ENCODE peak calls at places on chromosomes 5 and 9, in six cellular contexts. One of them, this sample, is unnamed.

GRCh38 chr5:133441166-133441815 is 171.1 kb downstream of the FSTL4 start:
- DNase-seq in uterus: no peak
- DNase-seq in RWPE1: no peak
- DNase-seq in neural crest cell: no peak
- DNase-seq in GM20000: no peak
- DNase-seq in CD8-positive, alpha-beta T cell: no peak
- DNase-seq in this sample: no peak

GRCh38 chr5:132055808-132056609 is 4.4 kb upstream of the IL3 start:
- DNase-seq in CD8-positive, alpha-beta T cell: peak
- DNase-seq in uterus: peak
- DNase-seq in RWPE1: no peak
- DNase-seq in GM20000: no peak
- DNase-seq in neural crest cell: no peak
- DNase-seq in this sample: no peak

GRCh38 chr9:112044183-112044582 is 130.9 kb downstream of the SUSD1 start:
- DNase-seq in CD8-positive, alpha-beta T cell: no peak
- DNase-seq in RWPE1: no peak
- DNase-seq in uterus: no peak
- DNase-seq in neural crest cell: no peak
- DNase-seq in GM20000: no peak
- DNase-seq in this sample: no peak

GRCh38 chr9:134815435-134816214 is 65.0 kb upstream of the FCN2 start:
- DNase-seq in CD8-positive, alpha-beta T cell: no peak
- DNase-seq in GM20000: no peak
- DNase-seq in uterus: no peak
- DNase-seq in neural crest cell: no peak
- DNase-seq in RWPE1: no peak
- DNase-seq in this sample: no peak

GRCh38 chr5:135246923-135247795 is 151.9 kb downstream of the MACROH2A1 start:
- DNase-seq in GM20000: no peak
- DNase-seq in RWPE1: peak
- DNase-seq in neural crest cell: no peak
- DNase-seq in CD8-positive, alpha-beta T cell: no peak
- DNase-seq in uterus: peak
- DNase-seq in this sample: no peak

GRCh38 chr5:173531863-173532262 is 84.6 kb downstream of the BOD1 start:
- DNase-seq in GM20000: no peak
- DNase-seq in RWPE1: no peak
- DNase-seq in neural crest cell: no peak
- DNase-seq in uterus: no peak
- DNase-seq in CD8-positive, alpha-beta T cell: no peak
- DNase-seq in this sample: no peak

GRCh38 chr9:117359910-117360309 is 54.9 kb downstream of the ASTN2 start:
- DNase-seq in neural crest cell: no peak
- DNase-seq in CD8-positive, alpha-beta T cell: no peak
- DNase-seq in GM20000: no peak
- DNase-seq in RWPE1: no peak
- DNase-seq in uterus: no peak
- DNase-seq in this sample: no peak

GRCh38 chr5:32342656-32343055 is 29.9 kb upstream of the MTMR12 start:
- DNase-seq in neural crest cell: no peak
- DNase-seq in RWPE1: no peak
- DNase-seq in GM20000: no peak
- DNase-seq in uterus: no peak
- DNase-seq in CD8-positive, alpha-beta T cell: no peak
- DNase-seq in this sample: no peak

GRCh38 chr9:134944916-134945315 is 27.2 kb upstream of the FCN1 start:
- DNase-seq in CD8-positive, alpha-beta T cell: no peak
- DNase-seq in uterus: no peak
- DNase-seq in GM20000: no peak
- DNase-seq in RWPE1: no peak
- DNase-seq in neural crest cell: no peak
- DNase-seq in this sample: no peak

GRCh38 chr5:448061-448765 is 5.2 kb downstream of the EXOC3 start:
- DNase-seq in CD8-positive, alpha-beta T cell: no peak
- DNase-seq in RWPE1: no peak
- DNase-seq in GM20000: no peak
- DNase-seq in neural crest cell: no peak
- DNase-seq in uterus: no peak
- DNase-seq in this sample: no peak

GRCh38 chr9:112086627-112087026 is 88.5 kb downstream of the SUSD1 start:
- DNase-seq in GM20000: no peak
- DNase-seq in RWPE1: peak
- DNase-seq in uterus: no peak
- DNase-seq in neural crest cell: no peak
- DNase-seq in CD8-positive, alpha-beta T cell: no peak
- DNase-seq in this sample: peak

GRCh38 chr9:93092171-93092991 is 3.6 kb upstream of the CARD19 start:
- DNase-seq in neural crest cell: no peak
- DNase-seq in RWPE1: no peak
- DNase-seq in GM20000: no peak
- DNase-seq in CD8-positive, alpha-beta T cell: no peak
- DNase-seq in uterus: peak
- DNase-seq in this sample: no peak

GRCh38 chr9:126788631-126789349 is 16.1 kb upstream of the ZBTB43 start:
- DNase-seq in GM20000: no peak
- DNase-seq in CD8-positive, alpha-beta T cell: no peak
- DNase-seq in uterus: no peak
- DNase-seq in neural crest cell: no peak
- DNase-seq in RWPE1: peak
- DNase-seq in this sample: no peak

GRCh38 chr5:34499001-34499734 is 157.0 kb upstream of the RAI14 start:
- DNase-seq in uterus: no peak
- DNase-seq in CD8-positive, alpha-beta T cell: no peak
- DNase-seq in neural crest cell: no peak
- DNase-seq in RWPE1: no peak
- DNase-seq in GM20000: no peak
- DNase-seq in this sample: peak

GRCh38 chr9:82421498-82421897 is 432.9 kb downstream of the SPATA31D1 start:
- DNase-seq in CD8-positive, alpha-beta T cell: no peak
- DNase-seq in neural crest cell: no peak
- DNase-seq in RWPE1: no peak
- DNase-seq in GM20000: no peak
- DNase-seq in uterus: no peak
- DNase-seq in this sample: no peak

GRCh38 chr9:108356806-108357205 is 499.0 kb downstream of the ACTL7B start:
- DNase-seq in neural crest cell: no peak
- DNase-seq in CD8-positive, alpha-beta T cell: no peak
- DNase-seq in RWPE1: no peak
- DNase-seq in uterus: no peak
- DNase-seq in GM20000: no peak
- DNase-seq in this sample: no peak

GRCh38 chr5:133664422-133664821 is 52.1 kb upstream of the FSTL4 start:
- DNase-seq in uterus: no peak
- DNase-seq in neural crest cell: no peak
- DNase-seq in CD8-positive, alpha-beta T cell: no peak
- DNase-seq in RWPE1: peak
- DNase-seq in GM20000: no peak
- DNase-seq in this sample: no peak

GRCh38 chr9:109329274-109330258 is 8.7 kb upstream of the EPB41L4B start:
- DNase-seq in CD8-positive, alpha-beta T cell: no peak
- DNase-seq in RWPE1: peak
- DNase-seq in uterus: no peak
- DNase-seq in neural crest cell: no peak
- DNase-seq in GM20000: no peak
- DNase-seq in this sample: no peak

DNA sequence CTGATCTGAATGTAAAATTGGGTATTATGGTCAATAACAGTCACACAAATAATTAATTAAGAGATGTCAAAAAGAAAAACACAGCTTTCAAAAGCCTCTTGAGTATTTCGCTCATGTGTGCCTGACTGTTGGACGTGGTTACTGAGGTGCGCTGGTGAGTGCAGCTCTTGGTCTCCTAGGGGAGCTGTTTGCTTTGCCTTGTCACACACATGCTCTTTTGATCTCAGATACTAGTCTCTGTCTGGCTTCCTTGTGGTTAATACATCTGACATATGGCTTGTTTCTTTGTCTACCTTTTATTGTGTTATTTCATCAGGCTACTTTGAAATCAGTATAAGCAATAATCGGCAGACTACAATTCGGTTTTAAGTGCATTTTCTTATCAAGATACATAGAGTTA is 51.5 kb downstream of the PCSK1 start:
- DNase-seq in uterus: no peak
- DNase-seq in RWPE1: no peak
- DNase-seq in neural crest cell: no peak
- DNase-seq in GM20000: no peak
- DNase-seq in CD8-positive, alpha-beta T cell: no peak
- DNase-seq in this sample: peak
- TF ChIP-seq CTCF in uterus: no peak
- TF ChIP-seq CTCF in RWPE1: no peak
- TF ChIP-seq CTCF in neural crest cell: no peak
- TF ChIP-seq CTCF in GM20000: no peak
- TF ChIP-seq CTCF in CD8-positive, alpha-beta T cell: no peak
- TF ChIP-seq CTCF in this sample: no peak

GRCh38 chr9:128435611-128436010 is 15.0 kb downstream of the CERCAM start:
- DNase-seq in CD8-positive, alpha-beta T cell: no peak
- DNase-seq in RWPE1: no peak
- DNase-seq in uterus: no peak
- DNase-seq in neural crest cell: no peak
- DNase-seq in GM20000: no peak
- DNase-seq in this sample: no peak

GRCh38 chr9:128439273-128439672 is 16.5 kb upstream of the ODF2 start:
- DNase-seq in RWPE1: no peak
- DNase-seq in GM20000: no peak
- DNase-seq in neural crest cell: no peak
- DNase-seq in CD8-positive, alpha-beta T cell: no peak
- DNase-seq in uterus: no peak
- DNase-seq in this sample: no peak

GRCh38 chr9:128442150-128442549 is 13.7 kb upstream of the ODF2 start:
- DNase-seq in uterus: no peak
- DNase-seq in GM20000: no peak
- DNase-seq in neural crest cell: no peak
- DNase-seq in RWPE1: no peak
- DNase-seq in CD8-positive, alpha-beta T cell: no peak
- DNase-seq in this sample: no peak

GRCh38 chr9:128434340-128434739 is 13.7 kb downstream of the CERCAM start:
- DNase-seq in GM20000: no peak
- DNase-seq in uterus: no peak
- DNase-seq in CD8-positive, alpha-beta T cell: no peak
- DNase-seq in RWPE1: no peak
- DNase-seq in neural crest cell: no peak
- DNase-seq in this sample: no peak

GRCh38 chr9:128438343-128439109 is 17.3 kb upstream of the ODF2 start:
- DNase-seq in neural crest cell: peak
- DNase-seq in GM20000: peak
- DNase-seq in RWPE1: peak
- DNase-seq in uterus: peak
- DNase-seq in CD8-positive, alpha-beta T cell: peak
- DNase-seq in this sample: peak
- TF ChIP-seq CTCF in neural crest cell: peak
- TF ChIP-seq CTCF in GM20000: peak
- TF ChIP-seq CTCF in RWPE1: peak
- TF ChIP-seq CTCF in uterus: peak
- TF ChIP-seq CTCF in CD8-positive, alpha-beta T cell: peak
- TF ChIP-seq CTCF in this sample: peak

GRCh38 chr9:121331992-121332685 is 37.9 kb downstream of the STOM start:
- DNase-seq in neural crest cell: no peak
- DNase-seq in CD8-positive, alpha-beta T cell: no peak
- DNase-seq in RWPE1: no peak
- DNase-seq in GM20000: no peak
- DNase-seq in uterus: no peak
- DNase-seq in this sample: no peak
- TF ChIP-seq CTCF in neural crest cell: peak
- TF ChIP-seq CTCF in CD8-positive, alpha-beta T cell: no peak
- TF ChIP-seq CTCF in RWPE1: no peak
- TF ChIP-seq CTCF in GM20000: no peak
- TF ChIP-seq CTCF in uterus: peak
- TF ChIP-seq CTCF in this sample: no peak

GRCh38 chr5:68246802-68247201 is 31.2 kb downstream of the PIK3R1 start:
- DNase-seq in CD8-positive, alpha-beta T cell: no peak
- DNase-seq in GM20000: no peak
- DNase-seq in uterus: no peak
- DNase-seq in RWPE1: no peak
- DNase-seq in neural crest cell: no peak
- DNase-seq in this sample: peak
- TF ChIP-seq CTCF in CD8-positive, alpha-beta T cell: peak
- TF ChIP-seq CTCF in GM20000: no peak
- TF ChIP-seq CTCF in uterus: no peak
- TF ChIP-seq CTCF in RWPE1: no peak
- TF ChIP-seq CTCF in neural crest cell: peak
- TF ChIP-seq CTCF in this sample: peak

GRCh38 chr5:37756248-37756647 is 83.6 kb downstream of the GDNF start:
- DNase-seq in RWPE1: no peak
- DNase-seq in neural crest cell: no peak
- DNase-seq in CD8-positive, alpha-beta T cell: no peak
- DNase-seq in GM20000: no peak
- DNase-seq in uterus: no peak
- DNase-seq in this sample: no peak

GRCh38 chr5:37755581-37755980 is 84.3 kb downstream of the GDNF start:
- DNase-seq in RWPE1: no peak
- DNase-seq in GM20000: no peak
- DNase-seq in CD8-positive, alpha-beta T cell: no peak
- DNase-seq in neural crest cell: no peak
- DNase-seq in uterus: no peak
- DNase-seq in this sample: no peak

GRCh38 chr5:37754976-37755375 is 84.9 kb downstream of the GDNF start:
- DNase-seq in RWPE1: no peak
- DNase-seq in uterus: no peak
- DNase-seq in CD8-positive, alpha-beta T cell: no peak
- DNase-seq in GM20000: no peak
- DNase-seq in neural crest cell: no peak
- DNase-seq in this sample: no peak

DNA sequence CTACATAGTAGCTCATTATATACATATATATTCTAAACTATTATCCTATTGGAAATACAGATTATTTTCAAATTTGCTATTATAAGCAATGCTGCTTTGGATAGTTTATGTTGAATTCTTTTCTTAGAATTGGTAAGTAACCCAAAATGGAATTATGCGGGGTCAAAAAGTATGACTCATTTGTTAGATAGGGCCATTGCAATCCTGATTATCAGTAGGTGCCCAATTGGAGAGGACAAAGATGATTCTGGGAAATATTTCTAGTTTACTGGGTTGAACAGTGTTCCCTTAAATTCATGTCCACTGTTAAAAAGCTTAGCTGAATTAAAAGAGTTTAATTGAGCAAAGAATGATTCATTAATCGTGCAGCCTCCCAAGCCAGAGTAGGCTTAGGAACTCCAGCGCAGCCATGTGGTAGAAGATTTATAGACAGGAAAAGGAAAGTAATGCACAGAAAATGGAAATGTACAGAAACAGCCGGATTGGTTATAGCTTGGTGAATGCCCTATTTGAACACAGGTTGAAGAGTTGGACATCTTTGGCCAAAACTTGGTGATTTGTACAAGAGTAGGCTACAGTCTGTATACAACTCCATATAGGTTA is 81.8 kb downstream of the GDNF start:
- DNase-seq in CD8-positive, alpha-beta T cell: no peak
- DNase-seq in RWPE1: no peak
- DNase-seq in neural crest cell: no peak
- DNase-seq in uterus: no peak
- DNase-seq in GM20000: no peak
- DNase-seq in this sample: no peak
- TF ChIP-seq CTCF in CD8-positive, alpha-beta T cell: no peak
- TF ChIP-seq CTCF in RWPE1: no peak
- TF ChIP-seq CTCF in neural crest cell: no peak
- TF ChIP-seq CTCF in uterus: no peak
- TF ChIP-seq CTCF in GM20000: no peak
- TF ChIP-seq CTCF in this sample: no peak

This sample was measured in GM12865.